ENCODE peak calls at places on chromosome 19, in ten cellular contexts. Y, I, W, U, J, G, E, C, F and Z are unnamed samples. For H3K4me1 and H3K9me3, the result is how much of the 10 kb centered on the place peaks cover.

GRCh38 chr19:3950871-3951861 is 18.3 kb downstream of the NMRK2 start:
- DNase-seq in Y (no peak), I (no peak), W (peak), U (no peak), J (no peak), G (peak), E (no peak), C (no peak), F (no peak), Z (no peak)

GRCh38 chr19:7117248-7117647 is 47.7 kb downstream of the ZNF557 start:
- DNase-seq in Y (no peak), I (no peak), W (no peak), U (no peak), J (no peak), G (no peak), E (no peak), C (no peak), F (no peak), Z (no peak)

GRCh38 chr19:48913114-48913513 is 13.0 kb downstream of the NUCB1 start:
- DNase-seq in Y (no peak), I (no peak), W (no peak), U (peak), J (no peak), G (no peak), E (no peak), C (peak), F (no peak), Z (peak)

GRCh38 chr19:35261356-35262100 is 7.2 kb upstream of the USF2 start:
- DNase-seq in Y (no peak), I (no peak), W (no peak), U (no peak), J (no peak), G (no peak), E (no peak), C (no peak), F (no peak), Z (no peak)

GRCh38 chr19:31110331-31110730 is 238.9 kb downstream of the TSHZ3 start:
- DNase-seq in Y (peak), I (no peak), W (no peak), U (peak), J (no peak), G (no peak), E (no peak), C (no peak), F (no peak), Z (no peak)

GRCh38 chr19:54478677-54479266 is 5.7 kb upstream of the CDC42EP5 start:
- DNase-seq in Y (peak), I (peak), W (no peak), U (peak), J (no peak), G (no peak), E (peak), C (peak), F (no peak), Z (peak)

GRCh38 chr19:32692727-32693061 is 1.1 kb downstream of the NUDT19 start:
- DNase-seq in Y (no peak), I (no peak), W (no peak), U (peak), J (no peak), G (no peak), E (no peak), C (no peak), F (no peak), Z (no peak)

GRCh38 chr19:52229524-52229923 is 39.7 kb downstream of the PPP2R1A start:
- DNase-seq in Y (no peak), I (no peak), W (peak), U (no peak), J (no peak), G (no peak), E (no peak), C (no peak), F (no peak), Z (no peak)

GRCh38 chr19:56111601-56112312 is 9.3 kb downstream of the ZNF787 start:
- DNase-seq in Y (no peak), I (peak), W (peak), U (no peak), J (no peak), G (peak), E (no peak), C (no peak), F (no peak), Z (peak)

GRCh38 chr19:30036154-30037129 is 94.4 kb downstream of the URI1 start:
- DNase-seq in Y (no peak), I (no peak), W (no peak), U (peak), J (no peak), G (no peak), E (no peak), C (no peak), F (no peak), Z (no peak)

GRCh38 chr19:3450796-3451411 is 29.4 kb downstream of the SMIM24 start:
- DNase-seq in Y (peak), I (peak), W (peak), U (peak), J (peak), G (peak), E (no peak), C (peak), F (peak), Z (no peak)

GRCh38 chr19:18481505-18482222 is 40.2 kb downstream of the ELL start:
- DNase-seq in Y (no peak), I (no peak), W (no peak), U (no peak), J (no peak), G (no peak), E (no peak), C (no peak), F (no peak), Z (no peak)

GRCh38 chr19:28940751-28941500 is 272.0 kb downstream of the UQCRFS1 start:
- DNase-seq in Y (no peak), I (no peak), W (no peak), U (peak), J (no peak), G (no peak), E (no peak), C (no peak), F (no peak), Z (no peak)

GRCh38 chr19:48111280-48111679 is 663 bp upstream of the PLA2G4C start:
- DNase-seq in Y (no peak), I (no peak), W (no peak), U (no peak), J (no peak), G (no peak), E (no peak), C (no peak), F (no peak), Z (no peak)

GRCh38 chr19:7506385-7507328 is 9.2 kb upstream of the ZNF358 start:
- DNase-seq in Y (peak), I (peak), W (peak), U (peak), J (peak), G (peak), E (peak), C (peak), F (peak), Z (peak)

GRCh38 chr19:6739390-6739883 is at the start of gene TRIP10:
- DNase-seq in Y (no peak), I (no peak), W (peak), U (peak), J (peak), G (peak), E (peak), C (peak), F (peak), Z (peak)

GRCh38 chr19:13985771-13986347 is 20.3 kb downstream of the RFX1 start:
- DNase-seq in Y (no peak), I (no peak), W (no peak), U (no peak), J (no peak), G (no peak), E (no peak), C (no peak), F (no peak), Z (no peak)

GRCh38 chr19:14550201-14550754 is 20.9 kb downstream of the TECR start:
- DNase-seq in Y (no peak), I (peak), W (no peak), U (no peak), J (no peak), G (no peak), E (no peak), C (peak), F (no peak), Z (no peak)

GRCh38 chr19:16332991-16333624 is 8.5 kb downstream of the KLF2 start:
- DNase-seq in Y (no peak), I (no peak), W (no peak), U (no peak), J (no peak), G (no peak), E (no peak), C (no peak), F (no peak), Z (no peak)
- H3K4me1 ChIP-seq in Y (half or more), I (under half), W (under half), U (under half), J (under half), G (under half), E (under half), C (under half), F (under half), Z (half or more)

GRCh38 chr19:43883864-43884263 is 51.2 kb downstream of the ZNF45 start:
- DNase-seq in Y (no peak), I (no peak), W (no peak), U (no peak), J (no peak), G (no peak), E (no peak), C (no peak), F (no peak), Z (no peak)

GRCh38 chr19:43880483-43880882 is 53.4 kb downstream of the ZNF283 start:
- DNase-seq in Y (no peak), I (no peak), W (no peak), U (no peak), J (no peak), G (no peak), E (no peak), C (no peak), F (no peak), Z (no peak)
- H3K9me3 ChIP-seq in Y (under half), I (under half), W (half or more), U (under half), J (half or more), G (half or more), E (under half), C (under half), F (half or more), Z (half or more)

GRCh38 chr19:51016798-51017683 is 2.5 kb downstream of the KLK10 start:
- DNase-seq in Y (peak), I (peak), W (peak), U (peak), J (no peak), G (no peak), E (peak), C (peak), F (peak), Z (no peak)
- H3K4me3 ChIP-seq in Y (no peak), I (peak), W (no peak), U (peak), J (peak), G (peak), E (peak), C (peak), F (peak), Z (no peak)

GRCh38 chr19:41933693-41934426 is 5.6 kb upstream of the ERFL start:
- DNase-seq in Y (no peak), I (no peak), W (no peak), U (no peak), J (no peak), G (no peak), E (no peak), C (no peak), F (no peak), Z (no peak)
- H3K4me1 ChIP-seq in Y (under half), I (under half), W (under half), U (under half), J (under half), G (under half), E (under half), C (under half), F (under half), Z (under half)

GRCh38 chr19:37401078-37401477 is 30.2 kb downstream of the ZNF527 start:
- DNase-seq in Y (no peak), I (no peak), W (no peak), U (no peak), J (no peak), G (no peak), E (no peak), C (no peak), F (no peak), Z (no peak)

DNA sequence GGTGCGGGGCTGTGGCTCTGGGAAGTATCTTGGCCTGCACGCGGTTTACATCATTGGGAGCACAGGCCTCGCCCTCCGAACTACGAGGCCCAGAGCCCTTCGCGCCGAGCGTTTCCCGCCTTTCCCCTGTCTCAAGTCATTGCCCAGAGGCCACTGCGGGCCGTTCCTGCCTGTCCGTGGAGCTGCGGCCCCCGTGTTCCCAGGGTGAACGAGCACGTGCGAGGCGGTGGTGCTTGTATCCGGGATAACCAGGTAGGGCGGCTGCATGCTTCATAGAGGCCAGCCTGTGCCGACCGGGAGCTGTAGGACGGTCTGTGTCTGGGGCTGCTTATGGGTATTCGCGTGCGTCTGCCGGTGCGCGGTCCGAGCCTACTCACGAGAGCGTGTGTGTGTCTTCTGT is 32.5 kb downstream of the ZNF527 start:
- DNase-seq in Y (no peak), I (no peak), W (no peak), U (no peak), J (no peak), G (no peak), E (no peak), C (no peak), F (no peak), Z (no peak)
- H3K9me3 ChIP-seq in Y (under half), I (under half), W (half or more), U (under half), J (half or more), G (half or more), E (under half), C (under half), F (half or more), Z (half or more)